ENCODE peak calls at places on chromosomes 3 and 15, in nine cellular contexts. N, B, P, V, J, A, F, G and X are unnamed samples.
A peak's percentile ranks its signal among the peaks of the same experiment; 100 is the strongest.

GRCh38 chr3:4770561-4770960 is 208.7 kb upstream of the BHLHE40 start:
- DNase-seq in A (no peak), V (no peak), N (no peak), P (no peak), F (no peak), J (no peak), B (no peak), G (no peak), X (no peak)

GRCh38 chr3:32316319-32316718 is 75.3 kb upstream of the CMTM7 start:
- DNase-seq in P (no peak), B (no peak), J (no peak), F (no peak), N (no peak), V (no peak), A (no peak), G (no peak), X (no peak)

GRCh38 chr15:69849232-69849610 is 248.5 kb downstream of the TLE3 start:
- DNase-seq in V (no peak), G (no peak), J (no peak), A (no peak), N (no peak), B (no peak), P (no peak), F (no peak), X (no peak)

GRCh38 chr15:48976444-48977088 is 12.8 kb upstream of the SHC4 start:
- DNase-seq in P (no peak), N (no peak), B (no peak), A (no peak), F (no peak), V (no peak), G (peak; percentile 33), J (no peak), X (no peak)

GRCh38 chr3:105397974-105398373 is 31.3 kb downstream of the ALCAM start:
- DNase-seq in P (no peak), B (no peak), A (no peak), G (no peak), V (no peak), N (no peak), J (no peak), F (no peak), X (no peak)

GRCh38 chr3:112115161-112115739 is 17.8 kb downstream of the GCSAM start:
- DNase-seq in F (no peak), A (no peak), J (no peak), N (no peak), B (no peak), V (no peak), G (no peak), P (no peak), X (no peak)

GRCh38 chr3:153572165-153572564 is 410.1 kb downstream of the RAP2B start:
- DNase-seq in A (no peak), G (no peak), J (no peak), B (no peak), N (no peak), P (no peak), V (no peak), F (no peak), X (no peak)

GRCh38 chr3:14991818-14992612 is 44.6 kb downstream of the NR2C2 start:
- DNase-seq in J (no peak), P (no peak), G (no peak), F (no peak), N (no peak), A (no peak), B (no peak), V (no peak), X (no peak)

GRCh38 chr3:187594272-187594671 is 75.9 kb downstream of the SST start:
- DNase-seq in V (no peak), P (no peak), G (no peak), B (no peak), F (peak; percentile 52), N (no peak), J (no peak), A (no peak), X (no peak)

GRCh38 chr3:48409291-48410201 is 20.3 kb downstream of the PLXNB1 start:
- DNase-seq in N (no peak), J (no peak), A (peak; percentile 66), F (no peak), P (peak; percentile 1), V (peak; percentile 66), B (no peak), G (no peak), X (peak; percentile 1)

GRCh38 chr3:60757724-60758123 is 493.5 kb downstream of the FHIT start:
- DNase-seq in B (no peak), V (no peak), G (no peak), P (no peak), A (no peak), F (no peak), N (no peak), J (no peak), X (no peak)

GRCh38 chr3:14262212-14262611 is 83.6 kb downstream of the LSM3 start:
- DNase-seq in P (no peak), B (no peak), A (no peak), V (peak; percentile 25), G (no peak), F (no peak), N (no peak), J (peak; percentile 46), X (no peak)

GRCh38 chr3:129611812-129612349 is 5.4 kb upstream of the PLXND1 start:
- DNase-seq in F (peak; percentile 85), J (no peak), V (no peak), P (no peak), A (peak; percentile 79), B (no peak), G (no peak), N (no peak), X (no peak)

GRCh38 chr3:43998374-43998840 is 243.3 kb upstream of the TOPAZ1 start:
- DNase-seq in V (no peak), J (no peak), G (no peak), N (no peak), B (no peak), F (peak; percentile 57), A (no peak), P (no peak), X (no peak)

GRCh38 chr3:59326246-59327024 is 276.6 kb upstream of the CFAP20DC start:
- DNase-seq in J (peak; percentile 9), P (no peak), N (peak; percentile 20), B (no peak), A (no peak), F (peak; percentile 77), V (no peak), G (no peak), X (no peak)
- TF ChIP-seq CTCF in J (peak; percentile 73), P (no peak), N (peak; percentile 44), B (no peak), A (no peak), F (peak; percentile 81), V (no peak), G (no peak), X (no peak)

GRCh38 chr3:42263354-42264346 is 2.3 kb downstream of the CCK start:
- DNase-seq in P (no peak), V (peak; percentile 68), G (no peak), N (no peak), J (no peak), B (no peak), F (peak; percentile 85), A (no peak), X (peak; percentile 2)
- H3K4me3 ChIP-seq in P (no peak overlapping the region), V (peak overlapping the region; percentile 49), G (peak overlapping the region; percentile 59), N (no peak overlapping the region), J (no peak overlapping the region), B (no peak overlapping the region), F (peak overlapping the region; percentile 59), A (no peak overlapping the region), X (no peak overlapping the region)

GRCh38 chr15:89416339-89417183 is 79.8 kb downstream of the RHCG start:
- DNase-seq in V (peak; percentile 86), G (peak; percentile 46), B (no peak), P (peak; percentile 74), F (peak; percentile 97), J (peak; percentile 88), N (peak; percentile 90), A (no peak), X (peak; percentile 35)

GRCh38 chr15:89419370-89419984 is 76.9 kb downstream of the RHCG start:
- DNase-seq in A (no peak), V (no peak), F (peak; percentile 94), N (peak; percentile 74), P (peak; percentile 52), B (no peak), G (no peak), J (peak; percentile 71), X (peak; percentile 29)

GRCh38 chr15:89417206-89417725 is 79.1 kb downstream of the RHCG start:
- DNase-seq in J (no peak), V (no peak), G (no peak), P (no peak), A (no peak), F (no peak), B (no peak), N (no peak), X (no peak)

GRCh38 chr15:89423981-89424380 is 72.4 kb downstream of the RHCG start:
- DNase-seq in G (no peak), N (peak; percentile 25), F (peak; percentile 73), A (peak; percentile 18), B (no peak), J (no peak), P (no peak), V (no peak), X (no peak)

DNA sequence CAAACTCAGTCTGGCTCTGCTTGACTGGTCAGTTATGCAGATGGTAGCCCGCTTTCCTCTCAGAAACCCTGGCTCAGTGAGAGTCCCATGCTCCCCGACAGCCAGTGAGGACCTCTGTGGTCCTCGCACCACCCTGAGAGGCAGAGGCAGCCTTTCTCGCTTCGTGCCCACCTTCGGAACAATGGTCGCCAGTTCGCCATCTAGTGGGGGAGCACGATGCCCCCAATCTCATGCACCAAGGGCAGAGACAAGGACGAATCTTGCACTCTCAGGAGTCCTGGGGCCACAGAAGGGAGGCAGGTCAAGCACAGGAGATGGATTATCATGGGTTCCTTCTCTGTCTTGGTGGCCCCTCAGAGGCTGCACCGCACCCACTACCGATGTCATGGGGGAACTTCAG is 75.2 kb downstream of the RHCG start:
- DNase-seq in G (no peak), N (no peak), V (no peak), B (no peak), F (peak; percentile 51), P (no peak), J (no peak), A (no peak), X (no peak)
- TF ChIP-seq CTCF in G (no peak), N (no peak), V (no peak), B (no peak), F (peak; percentile 53), P (no peak), J (peak; percentile 18), A (no peak), X (no peak)

GRCh38 chr3:28576590-28577220 is 228.1 kb upstream of the AZI2 start:
- DNase-seq in G (no peak), N (no peak), J (no peak), P (no peak), V (no peak), F (peak; percentile 23), B (no peak), A (no peak), X (peak; percentile 5)
- H3K4me3 ChIP-seq in G (peak overlapping the region; percentile 68), N (no peak overlapping the region), J (no peak overlapping the region), P (no peak overlapping the region), V (peak overlapping the region; percentile 66), F (peak overlapping the region; percentile 84), B (no peak overlapping the region), A (peak overlapping the region; percentile 20), X (peak overlapping the region; percentile 48)

GRCh38 chr15:96395687-96396086 is 65.2 kb downstream of the NR2F2 start:
- DNase-seq in B (no peak), G (no peak), V (no peak), A (no peak), J (no peak), F (no peak), N (no peak), P (no peak), X (no peak)
- TF ChIP-seq CTCF in B (no peak), G (no peak), V (no peak), A (no peak), J (no peak), F (no peak), N (no peak), P (no peak), X (no peak)